ENCODE peak calls at places on chromosome 10, in six cellular contexts. T is A172, G is A549, D is activated B cell treated with CpG ODN at 0.5 μM for 24 hours, Q is GM04504, W is SW480. Z is an unnamed sample.

GRCh38 chr10:59135275-59135674 is 41.2 kb upstream of the PHYHIPL start:
- DNase-seq in T (no peak), G (no peak), D (no peak), Q (no peak), W (no peak), Z (no peak)

GRCh38 chr10:97463363-97464132 is 17.6 kb downstream of the ZDHHC16 start:
- DNase-seq in T (peak), G (peak), D (no peak), Q (peak), W (peak), Z (no peak)

GRCh38 chr10:50286517-50286916 is 35.2 kb upstream of the ASAH2 start:
- DNase-seq in T (no peak), G (no peak), D (no peak), Q (peak), W (no peak), Z (no peak)

GRCh38 chr10:30185916-30186315 is 126.5 kb upstream of the JCAD start:
- DNase-seq in T (peak), G (no peak), D (no peak), Q (peak), W (no peak), Z (no peak)

GRCh38 chr10:70590663-70591416 is 11.7 kb downstream of the PRF1 start:
- DNase-seq in T (no peak), G (no peak), D (no peak), Q (no peak), W (no peak), Z (no peak)

GRCh38 chr10:91409869-91410637 is at the start of gene HECTD2:
- DNase-seq in T (peak), G (peak), D (peak), Q (peak), W (peak), Z (no peak)

GRCh38 chr10:124670849-124671248 is 73.3 kb downstream of the FAM53B start:
- DNase-seq in T (no peak), G (no peak), D (no peak), Q (no peak), W (no peak), Z (no peak)

GRCh38 chr10:79266543-79267312 is 80.5 kb upstream of the PPIF start:
- DNase-seq in T (peak), G (no peak), D (peak), Q (peak), W (no peak), Z (no peak)

GRCh38 chr10:131056091-131056490 is 255.4 kb downstream of the TCERG1L start:
- DNase-seq in T (no peak), G (no peak), D (no peak), Q (no peak), W (no peak), Z (no peak)

GRCh38 chr10:29301359-29301910 is 12.6 kb downstream of the LYZL1 start:
- DNase-seq in T (no peak), G (no peak), D (no peak), Q (no peak), W (no peak), Z (no peak)

GRCh38 chr10:19985745-19986144 is 169.5 kb downstream of the PLXDC2 start:
- DNase-seq in T (no peak), G (no peak), D (no peak), Q (no peak), W (no peak), Z (no peak)

GRCh38 chr10:92880233-92880861 is 32.0 kb downstream of the EXOC6 start:
- DNase-seq in T (peak), G (peak), D (no peak), Q (peak), W (peak), Z (peak)

GRCh38 chr10:62652564-62652963 is 152.0 kb upstream of the ADO start:
- DNase-seq in T (no peak), G (no peak), D (no peak), Q (no peak), W (no peak), Z (no peak)

GRCh38 chr10:100339236-100339635 is 7.8 kb upstream of the SCD start:
- DNase-seq in T (no peak), G (no peak), D (peak), Q (no peak), W (no peak), Z (no peak)

GRCh38 chr10:29692121-29692539 is 57.4 kb upstream of the SVIL start:
- DNase-seq in T (peak), G (no peak), D (no peak), Q (no peak), W (no peak), Z (no peak)

GRCh38 chr10:100529473-100530298 is at the start of gene NDUFB8:
- DNase-seq in T (peak), G (peak), D (peak), Q (peak), W (peak), Z (peak)

GRCh38 chr10:132308588-132309451 is 1.1 kb upstream of the STK32C start:
- DNase-seq in T (no peak), G (no peak), D (peak), Q (no peak), W (no peak), Z (no peak)

GRCh38 chr10:17229717-17229966 is 1.6 kb downstream of the VIM start:
- DNase-seq in T (no peak), G (peak), D (no peak), Q (no peak), W (no peak), Z (no peak)

GRCh38 chr10:118965096-118965495 is 64.4 kb upstream of the NANOS1 start:
- DNase-seq in T (no peak), G (no peak), D (no peak), Q (no peak), W (no peak), Z (no peak)

GRCh38 chr10:102644646-102645387 is 538 bp downstream of the TRIM8 start:
- DNase-seq in T (peak), G (peak), D (peak), Q (no peak), W (peak), Z (peak)

GRCh38 chr10:50653142-50653541 is 29.4 kb upstream of the SGMS1 start:
- DNase-seq in T (peak), G (peak), D (no peak), Q (no peak), W (no peak), Z (no peak)

GRCh38 chr10:125369382-125370326 is 209.3 kb upstream of the CTBP2 start:
- DNase-seq in T (no peak), G (no peak), D (no peak), Q (no peak), W (no peak), Z (no peak)

GRCh38 chr10:106043833-106044232 is 1120.7 kb downstream of the SORCS1 start:
- DNase-seq in T (peak), G (no peak), D (no peak), Q (peak), W (no peak), Z (no peak)

GRCh38 chr10:132305654-132306340 is 2.0 kb downstream of the STK32C start:
- DNase-seq in T (no peak), G (peak), D (no peak), Q (no peak), W (no peak), Z (no peak)

GRCh38 chr10:59375990-59376389 is 13.6 kb upstream of the FAM13C start:
- DNase-seq in T (no peak), G (no peak), D (no peak), Q (no peak), W (no peak), Z (no peak)

GRCh38 chr10:11411926-11412545 is 199.4 kb downstream of the USP6NL start:
- DNase-seq in T (no peak), G (no peak), D (no peak), Q (no peak), W (no peak), Z (no peak)

GRCh38 chr10:50861370-50861769 is 24.1 kb downstream of the A1CF start:
- DNase-seq in T (no peak), G (no peak), D (no peak), Q (no peak), W (no peak), Z (no peak)

GRCh38 chr10:89352802-89353201 is 25.0 kb downstream of the IFIT3 start:
- DNase-seq in T (peak), G (no peak), D (no peak), Q (no peak), W (no peak), Z (no peak)

GRCh38 chr10:46042527-46042926 is 3.5 kb downstream of the MSMB start:
- DNase-seq in T (no peak), G (no peak), D (no peak), Q (no peak), W (no peak), Z (no peak)

GRCh38 chr10:127149613-127150081 is 46.7 kb downstream of the INSYN2A start:
- DNase-seq in T (peak), G (no peak), D (no peak), Q (no peak), W (no peak), Z (no peak)

GRCh38 chr10:44809652-44810051 is 101.5 kb upstream of the TMEM72 start:
- DNase-seq in T (no peak), G (no peak), D (no peak), Q (no peak), W (no peak), Z (no peak)

Z was measured in NCI-H2081 treated with DMSO at 0.1 percent for 48 hours.